ENCODE peak calls at places on chromosome 2, in seven cellular contexts. One of them, this sample, is unnamed.

GRCh38 chr2:233201271-233202013 is 50.0 kb upstream of the ATG16L1 start:
- DNase-seq in SK-N-SH: no peak
- DNase-seq in A549: no peak
- DNase-seq in neural crest cell: no peak
- DNase-seq in stomach: no peak
- DNase-seq in AG09309: no peak
- DNase-seq in fibroblast of the aortic adventitia: no peak
- DNase-seq in this sample: no peak

GRCh38 chr2:37877457-37878315 is 47.4 kb upstream of the RMDN2 start:
- DNase-seq in SK-N-SH: peak
- DNase-seq in A549: peak
- DNase-seq in neural crest cell: no peak
- DNase-seq in stomach: no peak
- DNase-seq in AG09309: no peak
- DNase-seq in fibroblast of the aortic adventitia: peak
- DNase-seq in this sample: peak

GRCh38 chr2:85248741-85249524 is 78.9 kb downstream of the TGOLN2 start:
- DNase-seq in SK-N-SH: no peak
- DNase-seq in A549: peak
- DNase-seq in neural crest cell: no peak
- DNase-seq in stomach: no peak
- DNase-seq in AG09309: peak
- DNase-seq in fibroblast of the aortic adventitia: peak
- DNase-seq in this sample: no peak

GRCh38 chr2:229350117-229350805 is 79.2 kb upstream of the PID1 start:
- DNase-seq in SK-N-SH: no peak
- DNase-seq in A549: no peak
- DNase-seq in neural crest cell: no peak
- DNase-seq in stomach: no peak
- DNase-seq in AG09309: no peak
- DNase-seq in fibroblast of the aortic adventitia: peak
- DNase-seq in this sample: no peak

GRCh38 chr2:235550378-235550760 is 56.5 kb downstream of the AGAP1 start:
- DNase-seq in SK-N-SH: no peak
- DNase-seq in A549: no peak
- DNase-seq in neural crest cell: no peak
- DNase-seq in stomach: no peak
- DNase-seq in AG09309: no peak
- DNase-seq in fibroblast of the aortic adventitia: no peak
- DNase-seq in this sample: no peak

GRCh38 chr2:109523121-109523520 is 90.6 kb downstream of the SEPTIN10 start:
- DNase-seq in SK-N-SH: no peak
- DNase-seq in A549: no peak
- DNase-seq in neural crest cell: no peak
- DNase-seq in stomach: no peak
- DNase-seq in AG09309: no peak
- DNase-seq in fibroblast of the aortic adventitia: no peak
- DNase-seq in this sample: no peak

GRCh38 chr2:121355488-121355887 is 70.5 kb upstream of the TFCP2L1 start:
- DNase-seq in SK-N-SH: no peak
- DNase-seq in A549: no peak
- DNase-seq in neural crest cell: no peak
- DNase-seq in stomach: peak
- DNase-seq in AG09309: no peak
- DNase-seq in fibroblast of the aortic adventitia: peak
- DNase-seq in this sample: peak

GRCh38 chr2:23380562-23381065 is 4.4 kb upstream of the KLHL29 start:
- DNase-seq in SK-N-SH: no peak
- DNase-seq in A549: no peak
- DNase-seq in neural crest cell: no peak
- DNase-seq in stomach: no peak
- DNase-seq in AG09309: no peak
- DNase-seq in fibroblast of the aortic adventitia: no peak
- DNase-seq in this sample: peak

GRCh38 chr2:173199303-173199702 is 123.7 kb downstream of the MAP3K20 start:
- DNase-seq in SK-N-SH: no peak
- DNase-seq in A549: no peak
- DNase-seq in neural crest cell: no peak
- DNase-seq in stomach: no peak
- DNase-seq in AG09309: no peak
- DNase-seq in fibroblast of the aortic adventitia: peak
- DNase-seq in this sample: no peak

GRCh38 chr2:182280128-182280527 is 146.7 kb downstream of the PDE1A start:
- DNase-seq in SK-N-SH: no peak
- DNase-seq in A549: no peak
- DNase-seq in neural crest cell: no peak
- DNase-seq in stomach: no peak
- DNase-seq in AG09309: no peak
- DNase-seq in fibroblast of the aortic adventitia: peak
- DNase-seq in this sample: no peak

GRCh38 chr2:239312741-239313246 is 88.0 kb downstream of the HDAC4 start:
- DNase-seq in SK-N-SH: peak
- DNase-seq in A549: no peak
- DNase-seq in neural crest cell: no peak
- DNase-seq in stomach: peak
- DNase-seq in AG09309: no peak
- DNase-seq in fibroblast of the aortic adventitia: no peak
- DNase-seq in this sample: no peak

GRCh38 chr2:38935568-38936172 is 46.0 kb downstream of the ARHGEF33 start:
- DNase-seq in SK-N-SH: no peak
- DNase-seq in A549: no peak
- DNase-seq in neural crest cell: no peak
- DNase-seq in stomach: no peak
- DNase-seq in AG09309: peak
- DNase-seq in fibroblast of the aortic adventitia: peak
- DNase-seq in this sample: no peak

GRCh38 chr2:183037281-183037659 is 987 bp downstream of the NCKAP1 start:
- DNase-seq in SK-N-SH: no peak
- DNase-seq in A549: no peak
- DNase-seq in neural crest cell: no peak
- DNase-seq in stomach: no peak
- DNase-seq in AG09309: no peak
- DNase-seq in fibroblast of the aortic adventitia: peak
- DNase-seq in this sample: no peak

GRCh38 chr2:238881353-238882082 is 33.6 kb downstream of the TWIST2 start:
- DNase-seq in SK-N-SH: no peak
- DNase-seq in A549: no peak
- DNase-seq in neural crest cell: no peak
- DNase-seq in stomach: no peak
- DNase-seq in AG09309: no peak
- DNase-seq in fibroblast of the aortic adventitia: no peak
- DNase-seq in this sample: no peak

GRCh38 chr2:10452334-10452733 is 4.2 kb upstream of the ODC1 start:
- DNase-seq in SK-N-SH: peak
- DNase-seq in A549: peak
- DNase-seq in neural crest cell: no peak
- DNase-seq in stomach: peak
- DNase-seq in AG09309: peak
- DNase-seq in fibroblast of the aortic adventitia: peak
- DNase-seq in this sample: peak

GRCh38 chr2:208254871-208255556 is at the start of gene IDH1:
- DNase-seq in SK-N-SH: peak
- DNase-seq in A549: peak
- DNase-seq in neural crest cell: peak
- DNase-seq in stomach: peak
- DNase-seq in AG09309: peak
- DNase-seq in fibroblast of the aortic adventitia: peak
- DNase-seq in this sample: peak

GRCh38 chr2:230575640-230576324 is 136.9 kb upstream of the CAB39 start:
- DNase-seq in SK-N-SH: no peak
- DNase-seq in A549: no peak
- DNase-seq in neural crest cell: no peak
- DNase-seq in stomach: no peak
- DNase-seq in AG09309: no peak
- DNase-seq in fibroblast of the aortic adventitia: no peak
- DNase-seq in this sample: peak

GRCh38 chr2:2503864-2504418 is 172.9 kb upstream of the MYT1L start:
- DNase-seq in SK-N-SH: peak
- DNase-seq in A549: no peak
- DNase-seq in neural crest cell: no peak
- DNase-seq in stomach: no peak
- DNase-seq in AG09309: no peak
- DNase-seq in fibroblast of the aortic adventitia: no peak
- DNase-seq in this sample: no peak

GRCh38 chr2:181456660-181457120 is 496 bp upstream of the ITGA4 start:
- DNase-seq in SK-N-SH: peak
- DNase-seq in A549: no peak
- DNase-seq in neural crest cell: peak
- DNase-seq in stomach: peak
- DNase-seq in AG09309: no peak
- DNase-seq in fibroblast of the aortic adventitia: no peak
- DNase-seq in this sample: no peak

GRCh38 chr2:240645346-240646060 is 20.2 kb downstream of the GPR35 start:
- DNase-seq in SK-N-SH: peak
- DNase-seq in A549: no peak
- DNase-seq in neural crest cell: no peak
- DNase-seq in stomach: no peak
- DNase-seq in AG09309: no peak
- DNase-seq in fibroblast of the aortic adventitia: no peak
- DNase-seq in this sample: no peak

GRCh38 chr2:237774811-237775553 is 23.6 kb upstream of the RBM44 start:
- DNase-seq in SK-N-SH: peak
- DNase-seq in A549: peak
- DNase-seq in neural crest cell: peak
- DNase-seq in stomach: peak
- DNase-seq in AG09309: no peak
- DNase-seq in fibroblast of the aortic adventitia: peak
- DNase-seq in this sample: peak

GRCh38 chr2:234841321-234842015 is 110.3 kb upstream of the SH3BP4 start:
- DNase-seq in SK-N-SH: no peak
- DNase-seq in A549: no peak
- DNase-seq in neural crest cell: no peak
- DNase-seq in stomach: no peak
- DNase-seq in AG09309: no peak
- DNase-seq in fibroblast of the aortic adventitia: no peak
- DNase-seq in this sample: peak

GRCh38 chr2:28755411-28755810 is 3.8 kb downstream of the PPP1CB start:
- DNase-seq in SK-N-SH: no peak
- DNase-seq in A549: no peak
- DNase-seq in neural crest cell: no peak
- DNase-seq in stomach: no peak
- DNase-seq in AG09309: no peak
- DNase-seq in fibroblast of the aortic adventitia: peak
- DNase-seq in this sample: no peak

GRCh38 chr2:178865537-178865936 is 58.3 kb upstream of the TTN start:
- DNase-seq in SK-N-SH: peak
- DNase-seq in A549: no peak
- DNase-seq in neural crest cell: no peak
- DNase-seq in stomach: no peak
- DNase-seq in AG09309: no peak
- DNase-seq in fibroblast of the aortic adventitia: no peak
- DNase-seq in this sample: no peak

GRCh38 chr2:128473175-128474013 is 154.7 kb upstream of the HS6ST1 start:
- DNase-seq in SK-N-SH: no peak
- DNase-seq in A549: no peak
- DNase-seq in neural crest cell: no peak
- DNase-seq in stomach: no peak
- DNase-seq in AG09309: peak
- DNase-seq in fibroblast of the aortic adventitia: peak
- DNase-seq in this sample: no peak

GRCh38 chr2:149715005-149715592 is 127.5 kb upstream of the MMADHC start:
- DNase-seq in SK-N-SH: peak
- DNase-seq in A549: peak
- DNase-seq in neural crest cell: no peak
- DNase-seq in stomach: no peak
- DNase-seq in AG09309: peak
- DNase-seq in fibroblast of the aortic adventitia: peak
- DNase-seq in this sample: peak

GRCh38 chr2:59066787-59067399 is 825.8 kb upstream of the FANCL start:
- DNase-seq in SK-N-SH: no peak
- DNase-seq in A549: no peak
- DNase-seq in neural crest cell: no peak
- DNase-seq in stomach: no peak
- DNase-seq in AG09309: no peak
- DNase-seq in fibroblast of the aortic adventitia: no peak
- DNase-seq in this sample: no peak

GRCh38 chr2:110832740-110833139 is 100.4 kb downstream of the ACOXL start:
- DNase-seq in SK-N-SH: no peak
- DNase-seq in A549: no peak
- DNase-seq in neural crest cell: no peak
- DNase-seq in stomach: no peak
- DNase-seq in AG09309: no peak
- DNase-seq in fibroblast of the aortic adventitia: no peak
- DNase-seq in this sample: no peak
- TF ChIP-seq CTCF in SK-N-SH: no peak
- TF ChIP-seq CTCF in A549: peak
- TF ChIP-seq CTCF in neural crest cell: no peak
- TF ChIP-seq CTCF in stomach: no peak
- TF ChIP-seq CTCF in AG09309: no peak
- TF ChIP-seq CTCF in fibroblast of the aortic adventitia: no peak
- TF ChIP-seq CTCF in this sample: no peak

GRCh38 chr2:241859017-241859435 is 332 bp upstream of the PDCD1 start:
- DNase-seq in SK-N-SH: no peak
- DNase-seq in A549: no peak
- DNase-seq in neural crest cell: no peak
- DNase-seq in stomach: no peak
- DNase-seq in AG09309: no peak
- DNase-seq in fibroblast of the aortic adventitia: no peak
- DNase-seq in this sample: no peak
- TF ChIP-seq CTCF in SK-N-SH: no peak
- TF ChIP-seq CTCF in A549: no peak
- TF ChIP-seq CTCF in neural crest cell: no peak
- TF ChIP-seq CTCF in stomach: no peak
- TF ChIP-seq CTCF in AG09309: no peak
- TF ChIP-seq CTCF in fibroblast of the aortic adventitia: no peak
- TF ChIP-seq CTCF in this sample: peak

DNA sequence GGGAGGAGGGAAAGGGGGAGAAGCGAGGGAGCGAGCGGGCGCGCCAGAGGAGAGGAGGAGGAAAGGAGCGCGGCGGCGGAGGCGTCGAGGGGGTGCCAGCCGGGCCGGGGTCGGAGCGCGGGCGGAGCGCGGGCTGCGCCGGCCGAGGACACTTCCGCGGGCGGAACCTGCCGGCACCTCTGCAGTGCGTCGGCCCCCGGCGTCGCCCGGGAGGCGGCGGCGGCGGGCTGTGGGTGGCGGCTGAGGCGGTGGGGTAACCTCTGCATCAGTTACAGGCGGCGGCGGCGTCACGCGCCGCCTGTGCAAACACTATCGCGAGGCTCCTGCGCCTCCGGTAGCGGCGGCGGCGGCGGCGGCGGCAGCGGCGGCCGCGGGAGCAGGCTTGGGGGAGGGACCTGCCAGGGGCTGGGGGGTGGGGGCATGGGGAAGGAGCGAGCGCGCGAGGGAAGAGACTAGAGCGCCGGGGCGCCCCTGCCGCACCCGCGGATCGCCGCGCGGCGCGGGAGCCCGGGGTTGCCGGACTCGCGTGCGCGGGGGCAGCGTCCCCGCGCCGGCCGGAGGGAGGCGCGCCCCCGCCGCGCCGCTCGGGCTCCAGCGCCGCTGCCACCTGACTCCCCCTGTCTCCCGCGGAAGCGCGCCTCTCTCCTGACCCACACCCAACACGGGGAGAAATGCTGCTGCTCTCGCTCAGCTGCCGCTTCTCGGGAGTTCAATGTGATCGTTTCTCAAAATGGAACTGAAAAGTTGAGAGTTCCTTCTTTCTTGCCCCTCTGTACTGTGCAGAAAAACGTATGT is at the start of gene TLK1:
- DNase-seq in SK-N-SH: peak
- DNase-seq in A549: peak
- DNase-seq in neural crest cell: peak
- DNase-seq in stomach: peak
- DNase-seq in AG09309: no peak
- DNase-seq in fibroblast of the aortic adventitia: peak
- DNase-seq in this sample: peak
- TF ChIP-seq CTCF in SK-N-SH: no peak
- TF ChIP-seq CTCF in A549: peak
- TF ChIP-seq CTCF in neural crest cell: no peak
- TF ChIP-seq CTCF in stomach: no peak
- TF ChIP-seq CTCF in AG09309: no peak
- TF ChIP-seq CTCF in fibroblast of the aortic adventitia: no peak
- TF ChIP-seq CTCF in this sample: no peak

GRCh38 chr2:203992496-203992895 is 55.9 kb downstream of the ICOS start:
- DNase-seq in SK-N-SH: no peak
- DNase-seq in A549: no peak
- DNase-seq in neural crest cell: no peak
- DNase-seq in stomach: no peak
- DNase-seq in AG09309: no peak
- DNase-seq in fibroblast of the aortic adventitia: no peak
- DNase-seq in this sample: no peak
- TF ChIP-seq CTCF in SK-N-SH: no peak
- TF ChIP-seq CTCF in A549: no peak
- TF ChIP-seq CTCF in neural crest cell: no peak
- TF ChIP-seq CTCF in stomach: no peak
- TF ChIP-seq CTCF in AG09309: no peak
- TF ChIP-seq CTCF in fibroblast of the aortic adventitia: no peak
- TF ChIP-seq CTCF in this sample: no peak

This sample was measured in Calu3.